ENCODE peak calls at places on chromosomes 16 and 17, in eight cellular contexts. M, K, S, Q, Z, H, T and N are unnamed samples. For H3K4me1, the result is how much of the 10 kb centered on the place peaks cover.

GRCh38 chr16:55021595-55022475 is 91.2 kb downstream of the IRX5 start:
- DNase-seq in K (peak), Z (no peak), T (no peak), H (peak), Q (no peak), S (no peak), M (peak), N (peak)

GRCh38 chr17:67759355-67760171 is 41.8 kb downstream of the NOL11 start:
- DNase-seq in M (no peak), Q (peak), T (no peak), K (peak), H (no peak), Z (peak), S (no peak), N (peak)

GRCh38 chr17:28498652-28499365 is 7.3 kb upstream of the FOXN1 start:
- DNase-seq in H (no peak), K (no peak), T (no peak), M (no peak), S (no peak), Q (peak), Z (no peak), N (no peak)

GRCh38 chr17:82599674-82600661 is 48.3 kb downstream of the WDR45B start:
- DNase-seq in M (no peak), K (no peak), Q (no peak), Z (no peak), H (no peak), T (no peak), S (no peak), N (no peak)

GRCh38 chr16:6562985-6563384 is 769.7 kb upstream of the RBFOX1 start:
- DNase-seq in H (no peak), M (no peak), K (no peak), Z (no peak), S (no peak), Q (no peak), T (no peak), N (no peak)

GRCh38 chr16:25052530-25052929 is 37.4 kb upstream of the ARHGAP17 start:
- DNase-seq in K (no peak), S (no peak), Q (no peak), Z (no peak), T (no peak), H (no peak), M (no peak), N (no peak)

GRCh38 chr17:45749831-45750335 is 34.2 kb upstream of the CRHR1 start:
- DNase-seq in S (no peak), Q (no peak), H (no peak), Z (no peak), M (no peak), T (no peak), K (no peak), N (no peak)

GRCh38 chr16:10961231-10961630 is 16.9 kb downstream of the CLEC16A start:
- DNase-seq in S (peak), M (no peak), K (peak), H (no peak), T (no peak), Z (no peak), Q (peak), N (no peak)

GRCh38 chr17:29369831-29370735 is 20.1 kb upstream of the TAOK1 start:
- DNase-seq in M (peak), Q (peak), K (peak), S (peak), H (peak), T (peak), Z (peak), N (peak)

GRCh38 chr17:27473748-27474609 is 17.7 kb downstream of the KSR1 start:
- DNase-seq in S (peak), M (no peak), K (no peak), H (no peak), Q (no peak), Z (no peak), T (no peak), N (no peak)

GRCh38 chr17:633641-634091 is 81.0 kb downstream of the VPS53 start:
- DNase-seq in Q (peak), S (peak), M (no peak), T (no peak), H (no peak), K (peak), Z (no peak), N (no peak)

GRCh38 chr16:12276631-12277030 is 300.1 kb downstream of the SNX29 start:
- DNase-seq in H (no peak), T (no peak), K (no peak), S (no peak), Z (no peak), M (no peak), Q (peak), N (no peak)

GRCh38 chr17:82830249-82830661 is 9.6 kb downstream of the ZNF750 start:
- DNase-seq in Z (no peak), H (no peak), S (no peak), K (peak), M (no peak), Q (no peak), T (peak), N (no peak)

GRCh38 chr17:50909765-50910661 is 43.9 kb upstream of the TOB1 start:
- DNase-seq in Z (no peak), K (no peak), M (no peak), S (no peak), T (no peak), Q (no peak), H (no peak), N (no peak)

GRCh38 chr16:73124097-73124652 is 76.2 kb upstream of the ZFHX3 start:
- DNase-seq in Z (no peak), S (no peak), K (no peak), M (no peak), T (no peak), H (no peak), Q (no peak), N (no peak)

DNA sequence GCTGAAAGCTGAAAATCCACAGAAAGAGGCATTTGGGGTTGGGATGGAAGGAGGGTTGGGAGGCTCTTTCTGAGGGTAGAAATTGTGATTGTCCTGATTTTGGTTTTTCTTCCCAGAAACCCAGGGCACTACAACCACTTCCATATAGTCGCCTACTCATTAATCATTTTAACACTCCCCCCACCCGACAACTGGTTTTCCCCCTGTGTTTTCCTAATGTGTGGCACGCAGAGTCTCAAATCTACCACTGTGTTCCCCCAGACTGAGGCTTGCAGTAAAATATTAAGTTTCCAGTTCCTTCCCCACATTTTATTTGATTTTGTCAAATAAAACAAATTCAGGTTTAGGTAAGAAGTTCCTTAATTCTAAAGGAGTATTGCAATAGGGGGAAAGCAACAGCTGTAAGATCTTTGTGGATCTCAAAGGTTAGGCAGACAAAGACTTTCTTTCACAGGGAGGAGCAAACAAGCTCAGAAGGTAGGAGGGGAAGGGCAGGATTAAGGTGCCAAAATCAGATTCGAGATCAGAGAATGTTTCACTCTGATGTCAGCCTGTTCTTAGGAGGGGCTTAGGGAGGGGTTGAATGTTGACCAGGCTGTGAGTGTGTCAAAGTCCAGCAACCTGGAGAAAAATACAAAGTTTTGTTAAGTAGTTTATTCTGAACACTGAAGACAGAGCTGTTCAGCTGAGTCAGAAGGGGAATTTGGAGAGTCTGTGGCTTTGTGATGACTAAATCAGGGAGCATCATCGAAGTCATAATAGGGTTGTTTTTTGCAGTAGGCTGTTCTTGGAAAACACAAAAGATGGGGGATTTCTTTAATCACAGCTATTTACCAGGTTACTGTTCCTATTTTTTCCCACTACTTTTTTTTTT is 3.6 kb downstream of the ZNF267 start:
- DNase-seq in Z (no peak), Q (peak), T (no peak), M (no peak), S (peak), K (peak), H (no peak), N (no peak)
- H3K4me1 ChIP-seq in Z (under half), Q (under half), T (under half), M (under half), S (under half), K (under half), H (under half), N (under half)

DNA sequence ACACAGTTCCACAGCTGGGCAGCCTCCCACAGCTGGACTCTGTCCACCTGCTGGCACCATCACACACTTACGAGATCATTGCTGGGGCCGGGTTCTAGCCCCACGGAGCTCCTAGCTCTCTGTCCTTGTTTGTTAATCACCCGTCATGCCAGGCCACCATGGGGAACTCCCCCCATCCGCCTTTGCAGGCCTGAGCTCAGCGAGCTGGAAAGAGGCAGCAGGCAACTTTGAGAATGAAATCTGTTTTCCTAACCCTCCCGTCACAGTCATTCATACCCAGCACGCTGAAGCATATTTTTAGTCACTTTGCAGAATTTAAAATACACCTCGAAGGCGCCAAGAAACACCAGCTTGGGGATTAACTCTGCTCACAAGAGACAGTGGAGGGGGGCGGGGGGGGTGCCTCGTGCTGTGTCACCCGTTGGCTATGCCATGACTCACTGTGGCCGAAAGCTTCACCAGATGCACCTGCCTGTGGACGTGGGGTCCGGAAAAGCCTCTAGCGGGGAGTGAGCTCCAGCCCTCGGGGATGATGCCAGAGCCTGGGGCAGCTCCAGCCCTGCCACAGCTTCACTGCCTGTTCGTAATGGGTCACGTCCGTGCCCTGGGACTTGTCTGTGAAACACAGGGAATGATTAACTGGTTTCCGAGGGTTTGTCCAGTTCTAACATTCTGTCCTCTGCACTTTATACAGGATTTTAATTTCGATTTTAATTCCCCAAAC is 1.4 kb upstream of the SPNS2 start:
- DNase-seq in K (peak), Q (peak), M (no peak), S (no peak), T (no peak), Z (no peak), H (peak), N (no peak)
- H3K4me1 ChIP-seq in K (under half), Q (under half), M (under half), S (under half), T (under half), Z (under half), H (under half), N (under half)

GRCh38 chr16:57514371-57514770 is 22.0 kb downstream of the CCDC102A start:
- DNase-seq in T (no peak), K (no peak), Z (no peak), M (no peak), S (no peak), Q (no peak), H (no peak), N (no peak)
- H3K4me1 ChIP-seq in T (under half), K (under half), Z (under half), M (under half), S (under half), Q (under half), H (under half), N (under half)

DNA sequence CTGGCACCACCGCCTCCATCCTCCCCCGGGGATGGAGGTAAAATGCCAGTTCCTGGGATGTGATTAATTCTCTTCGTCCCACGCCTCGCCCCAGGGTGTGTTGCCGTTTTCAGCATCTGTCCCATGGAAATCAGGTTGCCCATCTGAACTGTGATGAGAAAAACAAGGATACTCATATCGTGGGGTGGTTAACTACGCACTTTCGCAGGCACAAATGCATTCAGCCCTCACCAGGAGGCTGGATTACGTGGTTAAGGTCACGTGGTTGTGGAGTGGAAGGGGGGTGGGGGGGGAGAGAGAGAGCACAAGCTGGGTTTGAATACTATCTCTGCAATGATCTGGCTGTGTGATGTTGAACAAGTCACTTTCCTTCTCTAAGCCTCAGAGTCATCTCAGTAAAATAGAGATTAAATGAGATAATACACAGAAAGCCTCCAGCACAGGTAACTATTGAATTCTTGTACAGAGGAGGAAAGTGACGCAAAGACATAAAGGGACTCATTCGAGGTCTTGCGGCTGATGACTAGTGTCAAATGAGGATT is 74.7 kb downstream of the BMERB1 start:
- DNase-seq in S (peak), T (no peak), H (no peak), Z (no peak), Q (no peak), M (no peak), K (no peak), N (peak)
- H3K4me1 ChIP-seq in S (under half), T (under half), H (under half), Z (under half), Q (under half), M (under half), K (under half), N (under half)

DNA sequence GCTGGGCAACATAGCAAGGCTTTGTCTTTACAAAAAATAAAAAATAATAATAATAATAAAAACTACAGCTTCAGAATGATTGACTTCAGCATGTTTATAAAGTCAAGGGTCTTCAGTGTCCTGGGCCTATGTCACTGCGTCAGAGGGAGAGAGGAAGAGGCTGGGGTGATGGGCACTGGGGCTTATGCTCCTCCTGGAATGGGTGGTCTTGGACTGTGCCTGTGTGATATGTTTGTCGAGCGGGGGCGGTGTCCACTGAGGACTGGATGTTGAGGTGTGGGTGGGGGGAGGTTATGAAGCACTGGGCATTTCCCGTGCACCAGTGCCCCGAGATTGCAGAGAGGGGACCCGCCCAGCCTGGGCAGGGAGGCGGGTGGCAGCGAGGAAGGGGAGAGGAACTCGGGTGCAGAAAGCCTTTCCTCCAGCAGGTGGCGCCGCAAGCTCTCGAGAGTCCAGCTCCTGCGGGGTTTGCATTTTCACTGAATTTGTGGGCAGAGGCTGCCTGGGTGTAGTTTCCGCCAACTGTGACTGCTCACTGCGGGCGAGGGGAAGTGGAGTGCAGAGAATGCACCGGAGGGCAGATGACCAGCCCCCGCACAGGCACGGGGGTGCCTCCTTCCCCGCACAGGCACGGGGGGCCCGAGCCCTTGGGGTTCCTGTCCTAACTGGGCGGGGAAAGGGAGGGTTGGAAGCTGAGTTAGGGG is 190.5 kb downstream of the SEC14L1 start:
- DNase-seq in M (peak), Q (peak), S (peak), T (peak), Z (peak), K (peak), H (peak), N (peak)
- H3K4me1 ChIP-seq in M (under half), Q (under half), S (under half), T (under half), Z (under half), K (under half), H (half or more), N (under half)